ENCODE peak calls at places on chromosome 17, in four cellular contexts. S is colonic mucosa, D is IMR-90, V is mammary epithelial cell. O is an unnamed sample. For H3K9me3, the result is how much of the 10 kb centered on the place peaks cover.

GRCh38 chr17:15469260-15469659 is 1.8 kb upstream of the CDRT4 start:
- DNase-seq in D (peak), S (no peak), V (no peak), O (peak)

GRCh38 chr17:77839324-77840155 is 119.0 kb upstream of the TNRC6C start:
- DNase-seq in D (no peak), V (no peak), S (peak), O (no peak)

GRCh38 chr17:67372751-67373150 is 4.3 kb upstream of the PITPNC1 start:
- DNase-seq in V (no peak), S (no peak), D (no peak), O (no peak)

GRCh38 chr17:67582632-67583230 is 135.0 kb upstream of the NOL11 start:
- DNase-seq in V (no peak), D (peak), S (peak), O (peak)

GRCh38 chr17:33234233-33234632 is 58.9 kb downstream of the ASIC2 start:
- DNase-seq in V (no peak), S (no peak), D (no peak), O (no peak)

GRCh38 chr17:77347544-77347943 is 206.8 kb downstream of the SEC14L1 start:
- DNase-seq in S (no peak), D (no peak), V (no peak), O (no peak)

GRCh38 chr17:15279011-15279477 is 13.9 kb upstream of the PMP22 start:
- DNase-seq in D (peak), V (peak), S (no peak), O (peak)

GRCh38 chr17:17750881-17751280 is 69.6 kb downstream of the RAI1 start:
- DNase-seq in D (no peak), S (peak), V (no peak), O (no peak)

GRCh38 chr17:7403043-7403901 is 625 bp downstream of the TMEM256 start:
- DNase-seq in S (peak), V (no peak), D (no peak), O (no peak)

GRCh38 chr17:49995055-49995738 is at the start of gene DLX3:
- DNase-seq in S (peak), D (peak), V (peak), O (peak)

GRCh38 chr17:41910701-41911391 is 7.9 kb downstream of the ACLY start:
- DNase-seq in D (peak), V (peak), S (no peak), O (no peak)

GRCh38 chr17:65638221-65638940 is 76.9 kb upstream of the AXIN2 start:
- DNase-seq in S (no peak), D (peak), V (no peak), O (no peak)

GRCh38 chr17:3594056-3594810 is 15.0 kb downstream of the TRPV1 start:
- DNase-seq in D (peak), S (no peak), V (no peak), O (peak)

GRCh38 chr17:19520641-19521040 is 13.0 kb upstream of the SLC47A1 start:
- DNase-seq in V (no peak), D (no peak), S (no peak), O (no peak)

GRCh38 chr17:78137392-78138203 is 7.0 kb downstream of the TMC8 start:
- DNase-seq in D (no peak), S (no peak), V (no peak), O (no peak)

GRCh38 chr17:41456206-41456605 is 11.0 kb downstream of the KRT32 start:
- DNase-seq in D (no peak), V (no peak), S (no peak), O (no peak)

GRCh38 chr17:41547921-41548843 is 20.1 kb upstream of the KRT19 start:
- DNase-seq in S (peak), D (peak), V (peak), O (peak)

GRCh38 chr17:81444610-81445339 is 49.5 kb downstream of the BAHCC1 start:
- DNase-seq in D (no peak), S (no peak), V (no peak), O (no peak)

GRCh38 chr17:6204203-6204722 is 134.1 kb downstream of the WSCD1 start:
- DNase-seq in D (no peak), S (no peak), V (no peak), O (no peak)

GRCh38 chr17:31509095-31509804 is 117.8 kb downstream of the RAB11FIP4 start:
- DNase-seq in S (no peak), V (no peak), D (no peak), O (no peak)

DNA sequence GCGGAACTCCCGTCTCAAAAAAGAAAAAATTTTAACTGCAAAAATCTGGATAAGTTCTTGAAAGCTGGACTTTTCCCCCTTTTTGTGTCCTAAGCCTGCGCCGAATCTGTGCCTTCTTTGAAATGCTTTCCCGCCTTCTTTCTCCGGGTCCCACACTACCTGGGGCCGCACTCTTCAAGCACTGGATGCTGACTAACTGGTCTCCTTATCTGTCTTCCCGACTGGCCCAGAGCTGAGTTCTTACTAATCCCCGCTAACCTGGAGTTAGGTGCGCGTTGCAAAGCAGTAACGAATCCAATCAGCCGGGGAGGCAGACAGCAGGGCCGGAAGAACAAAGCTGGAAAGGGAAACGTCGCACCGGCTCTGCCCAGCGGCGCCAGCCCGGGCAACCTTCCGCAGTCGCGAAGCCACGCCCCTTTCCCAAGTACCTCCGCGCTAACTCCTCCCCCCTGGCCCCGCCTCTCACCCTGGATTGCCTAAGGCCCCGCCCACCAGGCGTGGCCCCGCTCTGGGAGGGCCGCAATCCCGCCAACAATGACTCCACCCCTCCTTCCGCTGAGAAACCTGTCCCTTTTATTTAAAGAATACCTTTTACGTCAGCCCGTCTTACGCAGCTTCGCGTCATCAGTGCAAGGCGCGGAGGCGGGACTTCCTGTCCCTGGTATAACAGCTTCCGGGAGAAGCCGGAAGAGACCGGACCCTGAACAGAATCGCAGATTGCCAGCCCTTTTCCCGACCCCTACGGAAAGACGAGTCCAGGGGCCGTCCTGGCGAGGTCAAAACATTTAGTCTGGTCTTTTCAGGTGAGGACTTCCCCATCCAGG is at the start of gene TMUB2:
- DNase-seq in V (peak), D (peak), S (peak), O (peak)
- H3K9me3 ChIP-seq in V (under half), D (under half), S (under half), O (under half)

GRCh38 chr17:57486416-57486815 is 230.1 kb downstream of the MSI2 start:
- DNase-seq in D (no peak), S (no peak), V (no peak), O (peak)
- H3K9ac ChIP-seq in D (no peak), S (no peak), V (no peak), O (no peak)

DNA sequence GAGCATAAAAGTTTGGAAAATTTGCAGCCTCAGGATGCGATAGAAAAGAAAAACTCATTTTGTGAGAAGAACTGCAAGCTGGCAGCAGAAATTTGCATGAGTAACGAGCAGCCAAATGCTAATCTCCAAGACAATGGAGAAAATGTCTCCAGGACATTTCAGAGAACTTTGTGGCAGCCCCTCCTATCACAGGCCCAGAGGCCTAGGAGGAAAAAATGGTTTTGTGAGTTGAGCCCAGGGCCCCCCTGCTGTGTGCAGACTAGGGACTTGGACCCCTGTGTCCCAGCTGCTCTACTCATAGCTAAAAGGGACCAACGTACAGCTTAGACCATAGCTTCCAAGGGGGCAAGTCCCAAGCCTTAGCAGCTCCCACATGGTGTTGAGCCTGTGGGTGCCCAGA is 34.3 kb downstream of the APPBP2 start:
- DNase-seq in S (no peak), V (no peak), D (no peak), O (no peak)
- H3K9me3 ChIP-seq in S (under half), V (under half), D (under half), O (under half)

DNA sequence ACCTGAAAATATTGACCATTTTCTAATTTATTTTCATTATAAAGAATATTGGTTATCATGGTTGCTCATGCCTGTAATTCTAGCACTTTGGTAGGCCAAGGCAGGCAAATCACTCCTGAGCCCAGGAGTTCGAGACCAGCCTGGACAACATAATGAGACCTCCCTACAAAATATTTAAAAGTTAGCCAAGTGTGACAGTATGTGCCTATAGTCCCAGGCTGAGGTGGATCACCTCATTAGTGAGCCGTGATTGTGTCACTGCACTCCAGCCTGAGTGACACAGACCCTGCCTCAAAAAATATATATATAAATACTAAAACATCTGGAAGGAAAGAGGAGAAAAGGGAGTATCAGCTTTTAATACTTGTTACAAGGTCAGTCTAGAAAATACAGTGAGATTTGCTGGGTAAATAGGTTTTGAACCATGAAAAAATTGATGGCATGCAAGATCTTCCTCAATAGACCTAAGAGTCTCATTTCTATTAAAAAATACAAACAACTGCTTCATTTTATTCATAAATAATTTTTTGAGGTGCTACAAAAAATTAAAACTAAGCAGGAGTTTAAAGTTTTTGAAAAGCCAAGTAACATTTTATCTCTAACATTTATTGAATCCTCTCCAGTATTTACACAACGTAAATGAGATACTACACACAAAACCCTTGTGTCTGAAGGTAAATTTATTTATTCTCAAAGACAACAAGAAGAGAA is 47.7 kb downstream of the TUBD1 start:
- DNase-seq in S (no peak), V (peak), D (peak), O (peak)
- H3K9ac ChIP-seq in S (peak), V (peak), D (peak), O (no peak)

DNA sequence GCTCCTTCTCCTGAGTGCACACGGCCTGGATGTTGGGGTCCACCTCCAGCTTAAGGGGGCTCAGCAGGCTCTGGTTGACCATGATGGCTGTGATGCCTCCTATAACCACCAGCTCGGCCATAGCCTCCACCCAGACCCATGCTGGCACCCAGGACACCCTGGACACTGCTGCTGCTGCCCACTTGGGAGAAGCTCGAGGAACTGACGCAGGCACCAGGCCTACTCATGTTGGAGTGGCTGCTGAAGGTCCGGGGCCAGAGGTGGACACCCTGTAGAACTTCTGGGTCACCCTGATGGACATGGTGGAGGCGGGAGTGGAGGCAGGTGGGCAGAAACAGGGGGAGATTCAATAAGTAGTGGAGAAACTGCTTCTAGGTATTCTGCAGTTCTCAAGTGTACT is 28.0 kb downstream of the IKZF3 start:
- DNase-seq in S (no peak), D (no peak), V (no peak), O (no peak)
- H3K9me3 ChIP-seq in S (under half), D (under half), V (under half), O (under half)

GRCh38 chr17:57615836-57616235 is 129.3 kb downstream of the CCDC182 start:
- DNase-seq in S (no peak), D (no peak), V (no peak), O (no peak)
- H3K9ac ChIP-seq in S (no peak), D (no peak), V (no peak), O (no peak)